ENCODE peak calls at places on chromosome 14, in four cellular contexts. R is AG10803, H is sigmoid colon, I is lower leg skin. K is an unnamed sample.

GRCh38 chr14:33542338-33543290 is 408.3 kb downstream of the EGLN3 start:
- DNase-seq in R (no peak), H (no peak), I (no peak), K (no peak)

GRCh38 chr14:24309538-24310386 is at the start of gene LTB4R2:
- DNase-seq in R (no peak), H (no peak), I (peak; percentile 86), K (no peak)

GRCh38 chr14:45811155-45811554 is 558.2 kb upstream of the MIS18BP1 start:
- DNase-seq in R (no peak), H (no peak), I (no peak), K (no peak)

GRCh38 chr14:74863274-74863673 is 12.7 kb downstream of the PROX2 start:
- DNase-seq in R (no peak), H (no peak), I (no peak), K (no peak)

GRCh38 chr14:31876741-31877140 is 200.4 kb upstream of the ARHGAP5 start:
- DNase-seq in R (no peak), H (no peak), I (no peak), K (no peak)

GRCh38 chr14:22888662-22889061 is 5.6 kb downstream of the REM2 start:
- DNase-seq in R (no peak), H (no peak), I (no peak), K (no peak)

GRCh38 chr14:100641274-100641860 is 54.1 kb upstream of the BEGAIN start:
- DNase-seq in R (no peak), H (no peak), I (no peak), K (no peak)

GRCh38 chr14:103422981-103423600 is 37.9 kb downstream of the MARK3 start:
- DNase-seq in R (peak; percentile 66), H (no peak), I (no peak), K (no peak)

GRCh38 chr14:105026789-105027563 is 6.1 kb upstream of the CDCA4 start:
- DNase-seq in R (peak; percentile 44), H (no peak), I (no peak), K (no peak)

GRCh38 chr14:41604793-41605534 is 1.7 kb upstream of the LRFN5 start:
- DNase-seq in R (peak; percentile 66), H (peak; percentile 77), I (peak; percentile 85), K (no peak)

GRCh38 chr14:99589031-99589441 is 15.0 kb downstream of the CCDC85C start:
- DNase-seq in R (no peak), H (no peak), I (no peak), K (no peak)

GRCh38 chr14:86654558-86655184 is 1124.7 kb downstream of the FLRT2 start:
- DNase-seq in R (peak; percentile 7), H (no peak), I (peak; percentile 76), K (peak; percentile 33)

GRCh38 chr14:105153331-105153731 is 15.2 kb downstream of the JAG2 start:
- DNase-seq in R (no peak), H (no peak), I (no peak), K (no peak)

GRCh38 chr14:63266106-63266505 is 52.6 kb downstream of the GPHB5 start:
- DNase-seq in R (no peak), H (no peak), I (no peak), K (no peak)

GRCh38 chr14:61832783-61833182 is 70.6 kb downstream of the SNAPC1 start:
- DNase-seq in R (no peak), H (no peak), I (no peak), K (no peak)

GRCh38 chr14:61750708-61751474 is 11.3 kb upstream of the SNAPC1 start:
- DNase-seq in R (peak; percentile 85), H (peak; percentile 92), I (peak; percentile 97), K (peak; percentile 53)

GRCh38 chr14:63766616-63767015 is 38.8 kb upstream of the SGPP1 start:
- DNase-seq in R (no peak), H (no peak), I (no peak), K (no peak)

GRCh38 chr14:70061108-70061507 is 127.6 kb downstream of the SLC8A3 start:
- DNase-seq in R (no peak), H (no peak), I (no peak), K (no peak)

GRCh38 chr14:60204104-60204842 is 39.1 kb upstream of the DHRS7 start:
- DNase-seq in R (no peak), H (no peak), I (no peak), K (no peak)

GRCh38 chr14:101813171-101813759 is 51.8 kb downstream of the PPP2R5C start:
- DNase-seq in R (no peak), H (peak; percentile 82), I (no peak), K (no peak)

GRCh38 chr14:22414876-22415632 is 174.0 kb downstream of the DAD1 start:
- DNase-seq in R (no peak), H (no peak), I (no peak), K (no peak)

GRCh38 chr14:37988472-37988871 is 219.2 kb upstream of the SSTR1 start:
- DNase-seq in R (peak; percentile 31), H (no peak), I (no peak), K (no peak)

GRCh38 chr14:53952533-53952932 is 4.1 kb downstream of the BMP4 start:
- DNase-seq in R (no peak), H (no peak), I (no peak), K (no peak)

GRCh38 chr14:77303417-77304156 is 17.1 kb downstream of the POMT2 start:
- DNase-seq in R (peak; percentile 92), H (no peak), I (no peak), K (no peak)

GRCh38 chr14:105142651-105143450 is 25.7 kb downstream of the JAG2 start:
- DNase-seq in R (no peak), H (peak; percentile 52), I (peak; percentile 81), K (no peak)

GRCh38 chr14:56168007-56168616 is 49.9 kb downstream of the PELI2 start:
- DNase-seq in R (no peak), H (no peak), I (no peak), K (no peak)

GRCh38 chr14:36515896-36516718 is 3.9 kb downstream of the NKX2-1 start:
- DNase-seq in R (no peak), H (no peak), I (no peak), K (no peak)

DNA sequence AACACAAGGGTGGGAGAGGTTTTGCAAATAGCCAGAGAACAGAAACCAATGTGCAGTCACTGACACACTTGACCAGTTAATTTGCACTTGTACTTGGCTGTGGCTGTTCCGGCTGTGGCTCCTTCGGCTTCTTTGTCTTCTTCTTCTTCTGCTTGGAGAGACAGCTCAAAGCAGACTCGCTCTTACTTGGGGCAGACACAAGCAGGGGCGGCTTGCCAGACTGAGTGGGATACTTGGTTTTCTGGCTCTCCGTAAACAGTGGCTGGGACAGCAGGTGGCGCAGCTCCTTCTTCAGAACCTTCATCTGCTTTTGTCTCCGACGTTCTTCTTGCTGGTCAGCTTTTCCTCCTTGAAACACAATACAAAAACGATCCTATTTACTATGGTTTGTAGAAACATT is 25.0 kb downstream of the OTUB2 start:
- DNase-seq in R (peak; percentile 37), H (peak; percentile 81), I (peak; percentile 73), K (peak; percentile 12)
- TF ChIP-seq CTCF in R (peak; percentile 53), H (peak; percentile 14), I (no peak), K (no peak)

GRCh38 chr14:67883717-67884116 is 64.1 kb downstream of the RAD51B start:
- DNase-seq in R (peak; percentile 29), H (no peak), I (no peak), K (no peak)
- TF ChIP-seq CTCF in R (peak; percentile 47), H (no peak), I (no peak), K (peak; percentile 56)

DNA sequence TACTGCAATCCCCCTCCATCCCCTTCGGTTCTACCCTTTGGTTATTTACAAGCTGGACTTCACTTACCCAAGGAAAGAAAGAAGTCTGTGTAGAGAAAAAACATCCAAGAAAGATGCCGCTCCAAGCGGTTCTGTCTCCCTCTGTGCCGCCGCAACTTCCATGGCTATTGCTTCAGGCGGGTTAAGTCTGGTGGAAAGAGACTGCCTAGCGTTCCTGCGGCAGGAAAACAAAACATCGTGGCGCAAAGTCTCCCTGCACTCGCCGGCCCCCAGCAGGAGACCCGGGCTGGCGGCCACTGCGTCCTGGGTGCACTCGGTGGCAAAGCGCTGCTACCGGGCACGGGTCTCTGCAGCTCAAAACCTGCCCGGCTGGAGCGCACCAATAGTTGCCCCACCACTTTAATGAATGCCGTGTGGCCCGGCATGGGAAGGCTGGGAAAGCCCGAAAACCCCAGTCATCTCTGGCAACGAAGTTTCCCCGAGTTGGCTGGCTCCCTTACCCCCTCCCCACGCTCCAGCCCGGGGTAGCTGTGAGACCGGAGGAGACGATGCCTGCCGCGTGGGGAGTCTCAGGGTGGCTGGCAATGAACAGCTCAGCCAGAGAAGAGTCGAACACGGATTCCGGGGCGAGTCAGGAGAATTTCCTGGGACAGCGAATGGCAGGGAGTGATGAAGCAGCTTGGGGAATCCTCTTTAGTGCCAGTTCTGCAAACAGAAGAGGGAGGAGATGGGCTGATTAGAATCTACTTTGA is 3.5 kb upstream of the KCNK10 start:
- DNase-seq in R (no peak), H (no peak), I (no peak), K (no peak)
- TF ChIP-seq CTCF in R (no peak), H (no peak), I (no peak), K (no peak)

GRCh38 chr14:50388256-50388931 is 8.3 kb downstream of the CDKL1 start:
- DNase-seq in R (no peak), H (no peak), I (no peak), K (no peak)
- TF ChIP-seq CTCF in R (no peak), H (no peak), I (no peak), K (no peak)

K was measured in natural killer cell.